ENCODE peak calls at places on chromosomes 12 and 14, in four cellular contexts. One of them, this sample, is unnamed.

GRCh38 chr12:116078396-116078795 is 199.1 kb downstream of the MED13L start:
- DNase-seq in HepG2: no peak
- DNase-seq in GM12878: no peak
- DNase-seq in K562: no peak
- DNase-seq in this sample: no peak

GRCh38 chr14:21989090-21989489 is 315.5 kb upstream of the OR4E1 start:
- DNase-seq in HepG2: no peak
- DNase-seq in GM12878: no peak
- DNase-seq in K562: no peak
- DNase-seq in this sample: peak; percentile 29

GRCh38 chr14:66105819-66106218 is 380.4 kb upstream of the CCDC196 start:
- DNase-seq in HepG2: no peak
- DNase-seq in GM12878: no peak
- DNase-seq in K562: no peak
- DNase-seq in this sample: no peak

GRCh38 chr12:109880938-109881337 is 597 bp upstream of the GLTP start:
- DNase-seq in HepG2: no peak
- DNase-seq in GM12878: no peak
- DNase-seq in K562: no peak
- DNase-seq in this sample: no peak

GRCh38 chr14:97846156-97846555 is 1049.0 kb downstream of the VRK1 start:
- DNase-seq in HepG2: no peak
- DNase-seq in GM12878: no peak
- DNase-seq in K562: no peak
- DNase-seq in this sample: no peak

GRCh38 chr12:53252349-53252916 is 15.7 kb upstream of the ESPL1 start:
- DNase-seq in HepG2: no peak
- DNase-seq in GM12878: no peak
- DNase-seq in K562: no peak
- DNase-seq in this sample: peak; percentile 27

GRCh38 chr12:46858368-46858767 is 32.6 kb upstream of the SLC38A4 start:
- DNase-seq in HepG2: no peak
- DNase-seq in GM12878: no peak
- DNase-seq in K562: no peak
- DNase-seq in this sample: peak; percentile 45

GRCh38 chr12:8644345-8645248 is 18.0 kb downstream of the MFAP5 start:
- DNase-seq in HepG2: no peak
- DNase-seq in GM12878: peak; percentile 90
- DNase-seq in K562: no peak
- DNase-seq in this sample: no peak

GRCh38 chr14:89134640-89135039 is 282.4 kb downstream of the FOXN3 start:
- DNase-seq in HepG2: no peak
- DNase-seq in GM12878: no peak
- DNase-seq in K562: no peak
- DNase-seq in this sample: no peak

GRCh38 chr14:76844223-76844622 is 18.0 kb downstream of the LRRC74A start:
- DNase-seq in HepG2: no peak
- DNase-seq in GM12878: no peak
- DNase-seq in K562: peak; percentile 11
- DNase-seq in this sample: peak; percentile 53

GRCh38 chr14:74649673-74650072 is 37.6 kb upstream of the LTBP2 start:
- DNase-seq in HepG2: no peak
- DNase-seq in GM12878: no peak
- DNase-seq in K562: no peak
- DNase-seq in this sample: no peak

GRCh38 chr12:14910090-14910915 is 24.6 kb upstream of the MGP start:
- DNase-seq in HepG2: no peak
- DNase-seq in GM12878: no peak
- DNase-seq in K562: no peak
- DNase-seq in this sample: no peak

GRCh38 chr14:93337143-93337753 is 4.4 kb upstream of the BTBD7 start:
- DNase-seq in HepG2: no peak
- DNase-seq in GM12878: no peak
- DNase-seq in K562: no peak
- DNase-seq in this sample: no peak

GRCh38 chr12:53989227-53990113 is 4.5 kb downstream of the HOXC10 start:
- DNase-seq in HepG2: peak; percentile 56
- DNase-seq in GM12878: peak; percentile 34
- DNase-seq in K562: peak; percentile 50
- DNase-seq in this sample: peak; percentile 69

GRCh38 chr14:39034481-39035296 is 68.3 kb downstream of the SEC23A start:
- DNase-seq in HepG2: peak; percentile 66
- DNase-seq in GM12878: no peak
- DNase-seq in K562: peak; percentile 15
- DNase-seq in this sample: peak; percentile 22

GRCh38 chr12:68222336-68222735 is 3.3 kb downstream of the IL26 start:
- DNase-seq in HepG2: no peak
- DNase-seq in GM12878: no peak
- DNase-seq in K562: no peak
- DNase-seq in this sample: no peak
- TF ChIP-seq JUNB in HepG2: no peak
- TF ChIP-seq JUNB in GM12878: no peak
- TF ChIP-seq JUNB in K562: no peak
- TF ChIP-seq JUNB in this sample: no peak

GRCh38 chr12:30755395-30755762 is 628 bp upstream of the CAPRIN2 start:
- DNase-seq in HepG2: no peak
- DNase-seq in GM12878: no peak
- DNase-seq in K562: no peak
- DNase-seq in this sample: peak; percentile 2

GRCh38 chr12:30754383-30754749 is 385 bp downstream of the CAPRIN2 start:
- DNase-seq in HepG2: no peak
- DNase-seq in GM12878: no peak
- DNase-seq in K562: no peak
- DNase-seq in this sample: peak; percentile 15

GRCh38 chr12:30753233-30753632 is 1.5 kb downstream of the CAPRIN2 start:
- DNase-seq in HepG2: peak; percentile 56
- DNase-seq in GM12878: no peak
- DNase-seq in K562: peak; percentile 50
- DNase-seq in this sample: peak; percentile 60

GRCh38 chr12:30754750-30755394 is at the start of gene CAPRIN2:
- DNase-seq in HepG2: peak; percentile 90
- DNase-seq in GM12878: peak; percentile 52
- DNase-seq in K562: peak; percentile 91
- DNase-seq in this sample: peak; percentile 87

GRCh38 chr12:30753761-30754382 is 879 bp downstream of the CAPRIN2 start:
- DNase-seq in HepG2: no peak
- DNase-seq in GM12878: no peak
- DNase-seq in K562: no peak
- DNase-seq in this sample: peak; percentile 19
- TF ChIP-seq POLR2A in HepG2: no peak
- TF ChIP-seq POLR2A in GM12878: no peak
- TF ChIP-seq POLR2A in K562: no peak
- TF ChIP-seq POLR2A in this sample: no peak

GRCh38 chr14:31206536-31207286 is 882 bp downstream of the HECTD1 start:
- DNase-seq in HepG2: peak; percentile 50
- DNase-seq in GM12878: no peak
- DNase-seq in K562: peak; percentile 17
- DNase-seq in this sample: no peak
- TF ChIP-seq MYC in HepG2: no peak
- TF ChIP-seq MYC in GM12878: no peak
- TF ChIP-seq MYC in K562: no peak
- TF ChIP-seq MYC in this sample: no peak

GRCh38 chr14:67332468-67332867 is 27.1 kb downstream of the ATP6V1D start:
- DNase-seq in HepG2: no peak
- DNase-seq in GM12878: no peak
- DNase-seq in K562: no peak
- DNase-seq in this sample: no peak

GRCh38 chr14:67331368-67332125 is 28.1 kb downstream of the ATP6V1D start:
- DNase-seq in HepG2: no peak
- DNase-seq in GM12878: no peak
- DNase-seq in K562: no peak
- DNase-seq in this sample: no peak

GRCh38 chr14:67335781-67336180 is 23.8 kb downstream of the ATP6V1D start:
- DNase-seq in HepG2: peak; percentile 56
- DNase-seq in GM12878: no peak
- DNase-seq in K562: peak; percentile 7
- DNase-seq in this sample: peak; percentile 15
- TF ChIP-seq JUNB in HepG2: no peak
- TF ChIP-seq JUNB in GM12878: no peak
- TF ChIP-seq JUNB in K562: no peak
- TF ChIP-seq JUNB in this sample: no peak

DNA sequence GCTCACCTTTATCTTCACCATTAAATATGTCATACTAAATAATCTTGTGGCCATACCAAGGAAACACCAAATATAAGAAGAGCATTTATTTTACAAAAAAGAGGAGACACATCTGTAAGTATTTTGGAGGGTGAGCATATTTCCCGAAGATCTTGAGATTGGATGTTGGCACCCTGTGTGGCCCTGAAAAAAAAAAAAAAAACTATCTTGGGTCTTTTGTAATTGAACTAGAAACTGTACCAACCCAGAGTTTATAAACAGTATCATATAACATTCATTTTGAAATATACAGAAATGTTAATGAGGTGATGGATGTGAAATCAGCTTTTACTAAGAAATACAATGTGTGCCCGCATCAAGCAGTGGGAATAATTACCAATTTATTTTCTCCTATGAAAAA is 104.0 kb upstream of the FRMD6 start:
- DNase-seq in HepG2: no peak
- DNase-seq in GM12878: no peak
- DNase-seq in K562: no peak
- DNase-seq in this sample: no peak
- TF ChIP-seq POLR2A in HepG2: no peak
- TF ChIP-seq POLR2A in GM12878: no peak
- TF ChIP-seq POLR2A in K562: no peak
- TF ChIP-seq POLR2A in this sample: no peak

GRCh38 chr14:100565650-100566049 is 21.6 kb downstream of the BEGAIN start:
- DNase-seq in HepG2: no peak
- DNase-seq in GM12878: no peak
- DNase-seq in K562: no peak
- DNase-seq in this sample: no peak

GRCh38 chr14:100566586-100566985 is 20.6 kb downstream of the BEGAIN start:
- DNase-seq in HepG2: no peak
- DNase-seq in GM12878: no peak
- DNase-seq in K562: no peak
- DNase-seq in this sample: no peak

GRCh38 chr14:100567009-100567876 is 20.0 kb downstream of the BEGAIN start:
- DNase-seq in HepG2: no peak
- DNase-seq in GM12878: no peak
- DNase-seq in K562: no peak
- DNase-seq in this sample: no peak

GRCh38 chr14:100564506-100564905 is 22.7 kb downstream of the BEGAIN start:
- DNase-seq in HepG2: no peak
- DNase-seq in GM12878: no peak
- DNase-seq in K562: no peak
- DNase-seq in this sample: no peak

DNA sequence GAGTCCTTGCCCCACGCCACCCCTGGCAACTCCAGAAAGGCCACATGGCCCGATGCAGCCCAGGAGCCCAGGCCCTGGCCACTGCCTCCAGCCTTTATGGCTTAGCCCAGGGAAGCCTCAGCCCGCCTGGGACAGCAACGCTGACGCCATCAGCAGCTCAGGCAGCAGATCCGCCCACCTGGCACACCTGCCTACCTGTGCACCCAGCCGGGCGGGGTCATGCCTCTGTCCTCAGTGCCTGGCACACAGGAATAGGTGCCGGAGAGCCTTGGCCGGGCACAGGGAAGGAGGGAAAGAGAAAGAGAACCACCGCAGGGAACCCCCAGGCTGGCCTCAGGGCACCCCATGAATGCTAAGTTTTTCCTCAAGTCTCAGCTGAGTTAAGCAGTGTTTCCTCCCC is 21.1 kb downstream of the BEGAIN start:
- DNase-seq in HepG2: no peak
- DNase-seq in GM12878: no peak
- DNase-seq in K562: no peak
- DNase-seq in this sample: no peak
- TF ChIP-seq MYC in HepG2: no peak
- TF ChIP-seq MYC in GM12878: no peak
- TF ChIP-seq MYC in K562: no peak
- TF ChIP-seq MYC in this sample: no peak

DNA sequence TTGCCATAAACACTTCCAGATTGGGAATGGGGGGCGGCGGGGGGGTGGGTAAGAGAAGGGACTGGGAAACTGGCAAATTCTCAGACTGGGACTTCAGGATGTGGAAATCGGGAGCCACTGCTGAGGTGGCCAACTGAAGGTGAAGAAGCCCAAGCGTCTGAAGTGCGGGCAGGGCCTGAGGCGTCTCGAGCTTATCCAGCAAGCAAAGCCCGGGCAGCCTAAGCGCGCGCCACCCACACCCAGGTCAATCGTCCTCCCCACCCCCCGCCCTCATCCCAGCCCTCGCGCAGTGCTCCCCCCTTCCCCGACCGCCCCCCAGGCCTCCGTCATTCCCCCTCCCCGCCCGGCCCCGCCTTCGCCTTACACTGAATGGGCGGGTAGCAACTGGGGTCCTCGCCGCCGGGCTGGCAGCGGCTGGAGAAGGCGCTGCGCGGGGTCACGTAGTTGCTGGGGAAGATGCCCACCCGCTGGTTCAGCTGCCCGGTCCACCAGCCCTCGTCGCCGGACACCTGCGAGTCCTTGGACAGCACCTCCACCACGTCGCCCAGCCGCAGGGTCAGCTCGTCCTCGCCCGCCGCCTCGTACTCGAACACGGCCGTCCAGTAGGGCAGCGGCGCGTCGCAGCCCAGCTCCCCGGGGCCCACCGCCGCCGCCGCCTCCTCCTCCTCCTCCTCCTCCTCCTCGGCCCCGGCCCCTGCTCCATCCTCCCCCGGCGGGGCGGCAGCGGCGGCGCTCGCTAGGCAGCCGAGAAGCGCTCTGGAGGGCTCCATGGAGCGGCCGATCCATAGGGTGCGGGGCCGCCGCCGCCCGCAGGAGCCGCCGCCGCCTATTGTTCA is 693 bp downstream of the MAP3K9 start:
- DNase-seq in HepG2: no peak
- DNase-seq in GM12878: no peak
- DNase-seq in K562: no peak
- DNase-seq in this sample: peak; percentile 59
- TF ChIP-seq JUNB in HepG2: no peak
- TF ChIP-seq JUNB in GM12878: no peak
- TF ChIP-seq JUNB in K562: no peak
- TF ChIP-seq JUNB in this sample: no peak

GRCh38 chr12:103841690-103842584 is 903 bp upstream of the NT5DC3 start:
- DNase-seq in HepG2: peak; percentile 40
- DNase-seq in GM12878: no peak
- DNase-seq in K562: peak; percentile 72
- DNase-seq in this sample: peak; percentile 71
- TF ChIP-seq POLR2A in HepG2: no peak
- TF ChIP-seq POLR2A in GM12878: no peak
- TF ChIP-seq POLR2A in K562: peak; percentile 70
- TF ChIP-seq POLR2A in this sample: peak; percentile 55